ENCODE peak calls at places on chromosomes 12 and 14, in six cellular contexts. One of them, this sample, is unnamed.

GRCh38 chr12:116878567-116879508 is 2.4 kb downstream of the HRK start:
- DNase-seq in NCI-H1092: no peak
- DNase-seq in activated T-cell treated with anti-CD3 and anti-CD28 coated beads, Interleukin-2, amount 50 U/mL, for 48 hours: peak; percentile 24
- DNase-seq in NCI-H524 treated with DMSO at 0.1 percent for 48 hours: no peak
- DNase-seq in stimulated activated CD4-positive, alpha-beta T cell treated with anti-CD3 and anti-CD28 coated beads, Interleukin-15, amount 100 ng/mL, for 24 hours: peak; percentile 15
- DNase-seq in immature natural killer cell: no peak
- DNase-seq in this sample: no peak

GRCh38 chr12:128572311-128572810 is 251.4 kb downstream of the SLC15A4 start:
- DNase-seq in NCI-H1092: no peak
- DNase-seq in immature natural killer cell: no peak
- DNase-seq in activated T-cell treated with anti-CD3 and anti-CD28 coated beads, Interleukin-2, amount 50 U/mL, for 48 hours: no peak
- DNase-seq in stimulated activated CD4-positive, alpha-beta T cell treated with anti-CD3 and anti-CD28 coated beads, Interleukin-15, amount 100 ng/mL, for 24 hours: no peak
- DNase-seq in NCI-H524 treated with DMSO at 0.1 percent for 48 hours: no peak
- DNase-seq in this sample: no peak

GRCh38 chr12:14910090-14910915 is 24.6 kb upstream of the MGP start:
- DNase-seq in activated T-cell treated with anti-CD3 and anti-CD28 coated beads, Interleukin-2, amount 50 U/mL, for 48 hours: peak; percentile 70
- DNase-seq in stimulated activated CD4-positive, alpha-beta T cell treated with anti-CD3 and anti-CD28 coated beads, Interleukin-15, amount 100 ng/mL, for 24 hours: peak; percentile 50
- DNase-seq in NCI-H1092: no peak
- DNase-seq in NCI-H524 treated with DMSO at 0.1 percent for 48 hours: no peak
- DNase-seq in immature natural killer cell: no peak
- DNase-seq in this sample: no peak

GRCh38 chr14:61973981-61974380 is 211.8 kb downstream of the SNAPC1 start:
- DNase-seq in NCI-H524 treated with DMSO at 0.1 percent for 48 hours: no peak
- DNase-seq in immature natural killer cell: no peak
- DNase-seq in stimulated activated CD4-positive, alpha-beta T cell treated with anti-CD3 and anti-CD28 coated beads, Interleukin-15, amount 100 ng/mL, for 24 hours: no peak
- DNase-seq in NCI-H1092: no peak
- DNase-seq in activated T-cell treated with anti-CD3 and anti-CD28 coated beads, Interleukin-2, amount 50 U/mL, for 48 hours: no peak
- DNase-seq in this sample: peak; percentile 15

GRCh38 chr12:47111854-47112253 is 32.1 kb upstream of the AMIGO2 start:
- DNase-seq in NCI-H1092: no peak
- DNase-seq in NCI-H524 treated with DMSO at 0.1 percent for 48 hours: no peak
- DNase-seq in activated T-cell treated with anti-CD3 and anti-CD28 coated beads, Interleukin-2, amount 50 U/mL, for 48 hours: peak; percentile 34
- DNase-seq in immature natural killer cell: no peak
- DNase-seq in stimulated activated CD4-positive, alpha-beta T cell treated with anti-CD3 and anti-CD28 coated beads, Interleukin-15, amount 100 ng/mL, for 24 hours: no peak
- DNase-seq in this sample: no peak

GRCh38 chr14:76867536-76868452 is 41.6 kb downstream of the LRRC74A start:
- DNase-seq in NCI-H1092: no peak
- DNase-seq in stimulated activated CD4-positive, alpha-beta T cell treated with anti-CD3 and anti-CD28 coated beads, Interleukin-15, amount 100 ng/mL, for 24 hours: peak; percentile 47
- DNase-seq in activated T-cell treated with anti-CD3 and anti-CD28 coated beads, Interleukin-2, amount 50 U/mL, for 48 hours: peak; percentile 52
- DNase-seq in immature natural killer cell: no peak
- DNase-seq in NCI-H524 treated with DMSO at 0.1 percent for 48 hours: no peak
- DNase-seq in this sample: no peak

GRCh38 chr12:69388371-69388770 is 28.8 kb downstream of the YEATS4 start:
- DNase-seq in immature natural killer cell: no peak
- DNase-seq in NCI-H524 treated with DMSO at 0.1 percent for 48 hours: peak; percentile 78
- DNase-seq in NCI-H1092: no peak
- DNase-seq in stimulated activated CD4-positive, alpha-beta T cell treated with anti-CD3 and anti-CD28 coated beads, Interleukin-15, amount 100 ng/mL, for 24 hours: no peak
- DNase-seq in activated T-cell treated with anti-CD3 and anti-CD28 coated beads, Interleukin-2, amount 50 U/mL, for 48 hours: no peak
- DNase-seq in this sample: no peak

GRCh38 chr12:1907652-1908611 is 10.5 kb downstream of the CACNA2D4 start:
- DNase-seq in immature natural killer cell: no peak
- DNase-seq in stimulated activated CD4-positive, alpha-beta T cell treated with anti-CD3 and anti-CD28 coated beads, Interleukin-15, amount 100 ng/mL, for 24 hours: peak; percentile 48
- DNase-seq in activated T-cell treated with anti-CD3 and anti-CD28 coated beads, Interleukin-2, amount 50 U/mL, for 48 hours: peak; percentile 37
- DNase-seq in NCI-H524 treated with DMSO at 0.1 percent for 48 hours: no peak
- DNase-seq in NCI-H1092: no peak
- DNase-seq in this sample: no peak

GRCh38 chr12:121921106-121921505 is 2.7 kb downstream of the CFAP251 start:
- DNase-seq in NCI-H1092: no peak
- DNase-seq in stimulated activated CD4-positive, alpha-beta T cell treated with anti-CD3 and anti-CD28 coated beads, Interleukin-15, amount 100 ng/mL, for 24 hours: no peak
- DNase-seq in activated T-cell treated with anti-CD3 and anti-CD28 coated beads, Interleukin-2, amount 50 U/mL, for 48 hours: no peak
- DNase-seq in NCI-H524 treated with DMSO at 0.1 percent for 48 hours: no peak
- DNase-seq in immature natural killer cell: no peak
- DNase-seq in this sample: no peak

GRCh38 chr12:117105902-117106301 is 6.7 kb upstream of the TESC start:
- DNase-seq in stimulated activated CD4-positive, alpha-beta T cell treated with anti-CD3 and anti-CD28 coated beads, Interleukin-15, amount 100 ng/mL, for 24 hours: peak; percentile 44
- DNase-seq in NCI-H524 treated with DMSO at 0.1 percent for 48 hours: no peak
- DNase-seq in activated T-cell treated with anti-CD3 and anti-CD28 coated beads, Interleukin-2, amount 50 U/mL, for 48 hours: no peak
- DNase-seq in immature natural killer cell: peak; percentile 39
- DNase-seq in NCI-H1092: no peak
- DNase-seq in this sample: no peak

GRCh38 chr12:53750812-53751335 is 905 bp downstream of the CISTR start:
- DNase-seq in NCI-H1092: peak; percentile 33
- DNase-seq in stimulated activated CD4-positive, alpha-beta T cell treated with anti-CD3 and anti-CD28 coated beads, Interleukin-15, amount 100 ng/mL, for 24 hours: no peak
- DNase-seq in immature natural killer cell: peak; percentile 51
- DNase-seq in NCI-H524 treated with DMSO at 0.1 percent for 48 hours: no peak
- DNase-seq in activated T-cell treated with anti-CD3 and anti-CD28 coated beads, Interleukin-2, amount 50 U/mL, for 48 hours: peak; percentile 42
- DNase-seq in this sample: no peak

GRCh38 chr14:104726600-104727451 is 2.8 kb downstream of the ADSS1 start:
- DNase-seq in immature natural killer cell: no peak
- DNase-seq in stimulated activated CD4-positive, alpha-beta T cell treated with anti-CD3 and anti-CD28 coated beads, Interleukin-15, amount 100 ng/mL, for 24 hours: no peak
- DNase-seq in NCI-H1092: no peak
- DNase-seq in NCI-H524 treated with DMSO at 0.1 percent for 48 hours: no peak
- DNase-seq in activated T-cell treated with anti-CD3 and anti-CD28 coated beads, Interleukin-2, amount 50 U/mL, for 48 hours: no peak
- DNase-seq in this sample: no peak

GRCh38 chr14:85296466-85297210 is 233.3 kb upstream of the FLRT2 start:
- DNase-seq in stimulated activated CD4-positive, alpha-beta T cell treated with anti-CD3 and anti-CD28 coated beads, Interleukin-15, amount 100 ng/mL, for 24 hours: no peak
- DNase-seq in NCI-H524 treated with DMSO at 0.1 percent for 48 hours: no peak
- DNase-seq in activated T-cell treated with anti-CD3 and anti-CD28 coated beads, Interleukin-2, amount 50 U/mL, for 48 hours: no peak
- DNase-seq in NCI-H1092: no peak
- DNase-seq in immature natural killer cell: no peak
- DNase-seq in this sample: peak; percentile 2

GRCh38 chr14:61125314-61126082 is 144.5 kb downstream of the SLC38A6 start:
- DNase-seq in NCI-H524 treated with DMSO at 0.1 percent for 48 hours: peak; percentile 4
- DNase-seq in activated T-cell treated with anti-CD3 and anti-CD28 coated beads, Interleukin-2, amount 50 U/mL, for 48 hours: no peak
- DNase-seq in NCI-H1092: no peak
- DNase-seq in immature natural killer cell: no peak
- DNase-seq in stimulated activated CD4-positive, alpha-beta T cell treated with anti-CD3 and anti-CD28 coated beads, Interleukin-15, amount 100 ng/mL, for 24 hours: no peak
- DNase-seq in this sample: no peak

GRCh38 chr12:42090899-42091298 is 53.8 kb downstream of the GXYLT1 start:
- DNase-seq in immature natural killer cell: no peak
- DNase-seq in NCI-H524 treated with DMSO at 0.1 percent for 48 hours: no peak
- DNase-seq in stimulated activated CD4-positive, alpha-beta T cell treated with anti-CD3 and anti-CD28 coated beads, Interleukin-15, amount 100 ng/mL, for 24 hours: no peak
- DNase-seq in activated T-cell treated with anti-CD3 and anti-CD28 coated beads, Interleukin-2, amount 50 U/mL, for 48 hours: no peak
- DNase-seq in NCI-H1092: no peak
- DNase-seq in this sample: no peak

GRCh38 chr12:89544730-89545184 is 18.9 kb upstream of the POC1B start:
- DNase-seq in stimulated activated CD4-positive, alpha-beta T cell treated with anti-CD3 and anti-CD28 coated beads, Interleukin-15, amount 100 ng/mL, for 24 hours: no peak
- DNase-seq in NCI-H524 treated with DMSO at 0.1 percent for 48 hours: peak; percentile 97
- DNase-seq in immature natural killer cell: no peak
- DNase-seq in activated T-cell treated with anti-CD3 and anti-CD28 coated beads, Interleukin-2, amount 50 U/mL, for 48 hours: no peak
- DNase-seq in NCI-H1092: peak; percentile 67
- DNase-seq in this sample: no peak

GRCh38 chr12:80593766-80594165 is 113.7 kb upstream of the MYF6 start:
- DNase-seq in activated T-cell treated with anti-CD3 and anti-CD28 coated beads, Interleukin-2, amount 50 U/mL, for 48 hours: no peak
- DNase-seq in stimulated activated CD4-positive, alpha-beta T cell treated with anti-CD3 and anti-CD28 coated beads, Interleukin-15, amount 100 ng/mL, for 24 hours: no peak
- DNase-seq in immature natural killer cell: no peak
- DNase-seq in NCI-H1092: no peak
- DNase-seq in NCI-H524 treated with DMSO at 0.1 percent for 48 hours: no peak
- DNase-seq in this sample: no peak

GRCh38 chr12:109065154-109065852 is 12.9 kb downstream of the USP30 start:
- DNase-seq in immature natural killer cell: no peak
- DNase-seq in stimulated activated CD4-positive, alpha-beta T cell treated with anti-CD3 and anti-CD28 coated beads, Interleukin-15, amount 100 ng/mL, for 24 hours: no peak
- DNase-seq in NCI-H524 treated with DMSO at 0.1 percent for 48 hours: no peak
- DNase-seq in activated T-cell treated with anti-CD3 and anti-CD28 coated beads, Interleukin-2, amount 50 U/mL, for 48 hours: no peak
- DNase-seq in NCI-H1092: no peak
- DNase-seq in this sample: no peak

GRCh38 chr12:47711448-47711847 is 5.6 kb upstream of the RPAP3 start:
- DNase-seq in stimulated activated CD4-positive, alpha-beta T cell treated with anti-CD3 and anti-CD28 coated beads, Interleukin-15, amount 100 ng/mL, for 24 hours: no peak
- DNase-seq in immature natural killer cell: no peak
- DNase-seq in activated T-cell treated with anti-CD3 and anti-CD28 coated beads, Interleukin-2, amount 50 U/mL, for 48 hours: no peak
- DNase-seq in NCI-H1092: no peak
- DNase-seq in NCI-H524 treated with DMSO at 0.1 percent for 48 hours: no peak
- DNase-seq in this sample: no peak

GRCh38 chr12:48771588-48772112 is 17.2 kb downstream of the ADCY6 start:
- DNase-seq in activated T-cell treated with anti-CD3 and anti-CD28 coated beads, Interleukin-2, amount 50 U/mL, for 48 hours: no peak
- DNase-seq in NCI-H524 treated with DMSO at 0.1 percent for 48 hours: no peak
- DNase-seq in NCI-H1092: no peak
- DNase-seq in stimulated activated CD4-positive, alpha-beta T cell treated with anti-CD3 and anti-CD28 coated beads, Interleukin-15, amount 100 ng/mL, for 24 hours: no peak
- DNase-seq in immature natural killer cell: no peak
- DNase-seq in this sample: no peak

GRCh38 chr14:76546426-76547221 is 170.7 kb downstream of the ESRRB start:
- DNase-seq in NCI-H1092: peak; percentile 47
- DNase-seq in stimulated activated CD4-positive, alpha-beta T cell treated with anti-CD3 and anti-CD28 coated beads, Interleukin-15, amount 100 ng/mL, for 24 hours: peak; percentile 9
- DNase-seq in immature natural killer cell: no peak
- DNase-seq in activated T-cell treated with anti-CD3 and anti-CD28 coated beads, Interleukin-2, amount 50 U/mL, for 48 hours: peak; percentile 18
- DNase-seq in NCI-H524 treated with DMSO at 0.1 percent for 48 hours: peak; percentile 78
- DNase-seq in this sample: no peak

GRCh38 chr12:46487567-46488131 is 115.1 kb upstream of the SLC38A2 start:
- DNase-seq in stimulated activated CD4-positive, alpha-beta T cell treated with anti-CD3 and anti-CD28 coated beads, Interleukin-15, amount 100 ng/mL, for 24 hours: no peak
- DNase-seq in NCI-H1092: no peak
- DNase-seq in NCI-H524 treated with DMSO at 0.1 percent for 48 hours: no peak
- DNase-seq in immature natural killer cell: no peak
- DNase-seq in activated T-cell treated with anti-CD3 and anti-CD28 coated beads, Interleukin-2, amount 50 U/mL, for 48 hours: no peak
- DNase-seq in this sample: no peak

GRCh38 chr12:70543444-70543843 is 93.8 kb downstream of the PTPRB start:
- DNase-seq in immature natural killer cell: no peak
- DNase-seq in NCI-H1092: no peak
- DNase-seq in activated T-cell treated with anti-CD3 and anti-CD28 coated beads, Interleukin-2, amount 50 U/mL, for 48 hours: no peak
- DNase-seq in NCI-H524 treated with DMSO at 0.1 percent for 48 hours: no peak
- DNase-seq in stimulated activated CD4-positive, alpha-beta T cell treated with anti-CD3 and anti-CD28 coated beads, Interleukin-15, amount 100 ng/mL, for 24 hours: no peak
- DNase-seq in this sample: peak; percentile 88

GRCh38 chr12:13102481-13103195 is 829 bp downstream of the GSG1 start:
- DNase-seq in stimulated activated CD4-positive, alpha-beta T cell treated with anti-CD3 and anti-CD28 coated beads, Interleukin-15, amount 100 ng/mL, for 24 hours: no peak
- DNase-seq in NCI-H1092: no peak
- DNase-seq in immature natural killer cell: no peak
- DNase-seq in NCI-H524 treated with DMSO at 0.1 percent for 48 hours: peak; percentile 49
- DNase-seq in activated T-cell treated with anti-CD3 and anti-CD28 coated beads, Interleukin-2, amount 50 U/mL, for 48 hours: no peak
- DNase-seq in this sample: no peak

GRCh38 chr14:98906123-98906995 is 365.6 kb downstream of the BCL11B start:
- DNase-seq in NCI-H1092: no peak
- DNase-seq in stimulated activated CD4-positive, alpha-beta T cell treated with anti-CD3 and anti-CD28 coated beads, Interleukin-15, amount 100 ng/mL, for 24 hours: no peak
- DNase-seq in NCI-H524 treated with DMSO at 0.1 percent for 48 hours: no peak
- DNase-seq in immature natural killer cell: no peak
- DNase-seq in activated T-cell treated with anti-CD3 and anti-CD28 coated beads, Interleukin-2, amount 50 U/mL, for 48 hours: no peak
- DNase-seq in this sample: peak; percentile 5

GRCh38 chr12:22043943-22044342 is 2.1 kb upstream of the CMAS start:
- DNase-seq in activated T-cell treated with anti-CD3 and anti-CD28 coated beads, Interleukin-2, amount 50 U/mL, for 48 hours: no peak
- DNase-seq in immature natural killer cell: no peak
- DNase-seq in NCI-H524 treated with DMSO at 0.1 percent for 48 hours: no peak
- DNase-seq in stimulated activated CD4-positive, alpha-beta T cell treated with anti-CD3 and anti-CD28 coated beads, Interleukin-15, amount 100 ng/mL, for 24 hours: no peak
- DNase-seq in NCI-H1092: no peak
- DNase-seq in this sample: no peak

GRCh38 chr14:26867171-26867757 is 269.4 kb upstream of the NOVA1 start:
- DNase-seq in activated T-cell treated with anti-CD3 and anti-CD28 coated beads, Interleukin-2, amount 50 U/mL, for 48 hours: no peak
- DNase-seq in NCI-H1092: peak; percentile 5
- DNase-seq in stimulated activated CD4-positive, alpha-beta T cell treated with anti-CD3 and anti-CD28 coated beads, Interleukin-15, amount 100 ng/mL, for 24 hours: no peak
- DNase-seq in immature natural killer cell: no peak
- DNase-seq in NCI-H524 treated with DMSO at 0.1 percent for 48 hours: no peak
- DNase-seq in this sample: no peak

GRCh38 chr12:6167327-6168280 is 32.6 kb upstream of the CD9 start:
- DNase-seq in immature natural killer cell: peak; percentile 9
- DNase-seq in NCI-H1092: no peak
- DNase-seq in stimulated activated CD4-positive, alpha-beta T cell treated with anti-CD3 and anti-CD28 coated beads, Interleukin-15, amount 100 ng/mL, for 24 hours: peak; percentile 81
- DNase-seq in activated T-cell treated with anti-CD3 and anti-CD28 coated beads, Interleukin-2, amount 50 U/mL, for 48 hours: peak; percentile 83
- DNase-seq in NCI-H524 treated with DMSO at 0.1 percent for 48 hours: no peak
- DNase-seq in this sample: peak; percentile 85

GRCh38 chr12:112714166-112714565 is 77.4 kb upstream of the RPH3A start:
- DNase-seq in stimulated activated CD4-positive, alpha-beta T cell treated with anti-CD3 and anti-CD28 coated beads, Interleukin-15, amount 100 ng/mL, for 24 hours: no peak
- DNase-seq in NCI-H524 treated with DMSO at 0.1 percent for 48 hours: no peak
- DNase-seq in activated T-cell treated with anti-CD3 and anti-CD28 coated beads, Interleukin-2, amount 50 U/mL, for 48 hours: no peak
- DNase-seq in immature natural killer cell: no peak
- DNase-seq in NCI-H1092: no peak
- DNase-seq in this sample: no peak

GRCh38 chr14:51367600-51367931 is 127.5 kb downstream of the TMX1 start:
- DNase-seq in NCI-H1092: no peak
- DNase-seq in immature natural killer cell: no peak
- DNase-seq in NCI-H524 treated with DMSO at 0.1 percent for 48 hours: no peak
- DNase-seq in stimulated activated CD4-positive, alpha-beta T cell treated with anti-CD3 and anti-CD28 coated beads, Interleukin-15, amount 100 ng/mL, for 24 hours: no peak
- DNase-seq in activated T-cell treated with anti-CD3 and anti-CD28 coated beads, Interleukin-2, amount 50 U/mL, for 48 hours: no peak
- DNase-seq in this sample: no peak

GRCh38 chr12:104121001-104121400 is 17.0 kb downstream of the NFYB start:
- DNase-seq in immature natural killer cell: no peak
- DNase-seq in NCI-H524 treated with DMSO at 0.1 percent for 48 hours: no peak
- DNase-seq in NCI-H1092: no peak
- DNase-seq in stimulated activated CD4-positive, alpha-beta T cell treated with anti-CD3 and anti-CD28 coated beads, Interleukin-15, amount 100 ng/mL, for 24 hours: no peak
- DNase-seq in activated T-cell treated with anti-CD3 and anti-CD28 coated beads, Interleukin-2, amount 50 U/mL, for 48 hours: no peak
- DNase-seq in this sample: no peak

GRCh38 chr14:82009076-82009475 is 475.4 kb upstream of the SEL1L start:
- DNase-seq in immature natural killer cell: no peak
- DNase-seq in NCI-H524 treated with DMSO at 0.1 percent for 48 hours: no peak
- DNase-seq in NCI-H1092: no peak
- DNase-seq in stimulated activated CD4-positive, alpha-beta T cell treated with anti-CD3 and anti-CD28 coated beads, Interleukin-15, amount 100 ng/mL, for 24 hours: no peak
- DNase-seq in activated T-cell treated with anti-CD3 and anti-CD28 coated beads, Interleukin-2, amount 50 U/mL, for 48 hours: no peak
- DNase-seq in this sample: no peak

GRCh38 chr12:71441350-71441748 is 1.8 kb downstream of the LGR5 start:
- DNase-seq in stimulated activated CD4-positive, alpha-beta T cell treated with anti-CD3 and anti-CD28 coated beads, Interleukin-15, amount 100 ng/mL, for 24 hours: no peak
- DNase-seq in immature natural killer cell: no peak
- DNase-seq in NCI-H524 treated with DMSO at 0.1 percent for 48 hours: no peak
- DNase-seq in NCI-H1092: no peak
- DNase-seq in activated T-cell treated with anti-CD3 and anti-CD28 coated beads, Interleukin-2, amount 50 U/mL, for 48 hours: no peak
- DNase-seq in this sample: no peak

GRCh38 chr14:35368139-35368460 is 36.4 kb downstream of the NFKBIA start:
- DNase-seq in activated T-cell treated with anti-CD3 and anti-CD28 coated beads, Interleukin-2, amount 50 U/mL, for 48 hours: no peak
- DNase-seq in immature natural killer cell: no peak
- DNase-seq in NCI-H524 treated with DMSO at 0.1 percent for 48 hours: no peak
- DNase-seq in stimulated activated CD4-positive, alpha-beta T cell treated with anti-CD3 and anti-CD28 coated beads, Interleukin-15, amount 100 ng/mL, for 24 hours: no peak
- DNase-seq in NCI-H1092: no peak
- DNase-seq in this sample: no peak

GRCh38 chr14:81400202-81400678 is at the start of gene STON2:
- DNase-seq in NCI-H524 treated with DMSO at 0.1 percent for 48 hours: no peak
- DNase-seq in activated T-cell treated with anti-CD3 and anti-CD28 coated beads, Interleukin-2, amount 50 U/mL, for 48 hours: peak; percentile 50
- DNase-seq in immature natural killer cell: no peak
- DNase-seq in stimulated activated CD4-positive, alpha-beta T cell treated with anti-CD3 and anti-CD28 coated beads, Interleukin-15, amount 100 ng/mL, for 24 hours: peak; percentile 41
- DNase-seq in NCI-H1092: peak; percentile 11
- DNase-seq in this sample: peak; percentile 67

This sample was measured in T1000.